ENCODE peak calls at places on chromosome 21, in six cellular contexts. One of them, this sample, is unnamed.

GRCh38 chr21:45886610-45887026 is 95.0 kb upstream of the COL6A1 start:
- DNase-seq in NCI-H1048: no peak
- DNase-seq in HT1080: no peak
- DNase-seq in neural crest cell: no peak
- DNase-seq in AG04449: no peak
- DNase-seq in fibroblast of mammary gland: no peak
- DNase-seq in this sample: no peak

GRCh38 chr21:35503646-35504045 is 454.5 kb upstream of the RUNX1 start:
- DNase-seq in NCI-H1048: no peak
- DNase-seq in HT1080: peak; percentile 3
- DNase-seq in neural crest cell: no peak
- DNase-seq in AG04449: no peak
- DNase-seq in fibroblast of mammary gland: peak; percentile 47
- DNase-seq in this sample: peak; percentile 66

GRCh38 chr21:28516996-28517592 is 475.6 kb downstream of the LTN1 start:
- DNase-seq in NCI-H1048: no peak
- DNase-seq in HT1080: peak; percentile 61
- DNase-seq in neural crest cell: peak; percentile 46
- DNase-seq in AG04449: no peak
- DNase-seq in fibroblast of mammary gland: peak; percentile 27
- DNase-seq in this sample: peak; percentile 58

GRCh38 chr21:16241500-16241963 is 511.8 kb downstream of the USP25 start:
- DNase-seq in NCI-H1048: no peak
- DNase-seq in HT1080: no peak
- DNase-seq in neural crest cell: no peak
- DNase-seq in AG04449: no peak
- DNase-seq in fibroblast of mammary gland: peak; percentile 12
- DNase-seq in this sample: peak; percentile 41

GRCh38 chr21:15462092-15462491 is 267.7 kb upstream of the USP25 start:
- DNase-seq in NCI-H1048: no peak
- DNase-seq in HT1080: no peak
- DNase-seq in neural crest cell: no peak
- DNase-seq in AG04449: no peak
- DNase-seq in fibroblast of mammary gland: no peak
- DNase-seq in this sample: no peak

GRCh38 chr21:34921151-34921550 is 128.0 kb downstream of the RUNX1 start:
- DNase-seq in NCI-H1048: no peak
- DNase-seq in HT1080: no peak
- DNase-seq in neural crest cell: no peak
- DNase-seq in AG04449: no peak
- DNase-seq in fibroblast of mammary gland: no peak
- DNase-seq in this sample: no peak

GRCh38 chr21:43911015-43911934 is 46.3 kb downstream of the AGPAT3 start:
- DNase-seq in NCI-H1048: no peak
- DNase-seq in HT1080: no peak
- DNase-seq in neural crest cell: no peak
- DNase-seq in AG04449: no peak
- DNase-seq in fibroblast of mammary gland: peak; percentile 36
- DNase-seq in this sample: peak; percentile 42

GRCh38 chr21:42556960-42557359 is 43.3 kb downstream of the SLC37A1 start:
- DNase-seq in NCI-H1048: no peak
- DNase-seq in HT1080: no peak
- DNase-seq in neural crest cell: no peak
- DNase-seq in AG04449: no peak
- DNase-seq in fibroblast of mammary gland: no peak
- DNase-seq in this sample: peak; percentile 28

GRCh38 chr21:44347911-44348451 is 5.4 kb upstream of the TRPM2 start:
- DNase-seq in NCI-H1048: no peak
- DNase-seq in HT1080: no peak
- DNase-seq in neural crest cell: no peak
- DNase-seq in AG04449: no peak
- DNase-seq in fibroblast of mammary gland: no peak
- DNase-seq in this sample: no peak